ENCODE peak calls at places on chromosomes 5 and 9, in nine cellular contexts. H, G, C, A, J, T, P, B and U are unnamed samples.

GRCh38 chr5:17216176-17216973 is 1.1 kb upstream of the BASP1 start:
- DNase-seq in A (peak), C (peak), H (peak), B (peak), J (peak), P (peak), T (peak), G (peak), U (no peak)

GRCh38 chr9:98375138-98375726 is 119.8 kb upstream of the TBC1D2 start:
- DNase-seq in P (no peak), J (no peak), H (no peak), B (no peak), C (no peak), G (peak), A (no peak), T (no peak), U (no peak)

GRCh38 chr5:64149857-64150521 is 15.7 kb upstream of the RNF180 start:
- DNase-seq in P (no peak), B (no peak), H (no peak), G (no peak), T (no peak), A (peak), J (no peak), C (no peak), U (no peak)

GRCh38 chr5:50808406-50808805 is 142.0 kb downstream of the PARP8 start:
- DNase-seq in T (no peak), C (no peak), A (no peak), B (no peak), J (no peak), G (no peak), P (no peak), H (no peak), U (no peak)

GRCh38 chr5:132776077-132776931 is 735 bp downstream of the SEPTIN8 start:
- DNase-seq in G (peak), A (peak), P (peak), J (no peak), T (peak), C (no peak), B (no peak), H (peak), U (no peak)

GRCh38 chr5:75466317-75466716 is 45.1 kb downstream of the CERT1 start:
- DNase-seq in T (no peak), P (no peak), B (no peak), G (no peak), H (no peak), A (no peak), C (no peak), J (no peak), U (no peak)

GRCh38 chr5:109470263-109470662 is 60.5 kb upstream of the PJA2 start:
- DNase-seq in A (no peak), P (no peak), B (no peak), T (no peak), J (no peak), G (no peak), H (no peak), C (no peak), U (no peak)

GRCh38 chr5:88674262-88675158 is 208.5 kb downstream of the MEF2C start:
- DNase-seq in H (peak), B (no peak), T (no peak), G (no peak), P (no peak), C (no peak), A (peak), J (no peak), U (no peak)

GRCh38 chr5:5464036-5464715 is 41.7 kb downstream of the ICE1 start:
- DNase-seq in H (no peak), C (no peak), G (no peak), J (no peak), B (no peak), T (no peak), P (no peak), A (no peak), U (no peak)

GRCh38 chr9:114450833-114451706 is 54.2 kb downstream of the WHRN start:
- DNase-seq in H (no peak), A (no peak), C (peak), J (peak), T (no peak), P (no peak), G (no peak), B (no peak), U (no peak)

GRCh38 chr5:158979749-158980521 is 119.8 kb downstream of the EBF1 start:
- DNase-seq in J (no peak), B (no peak), H (peak), P (peak), A (peak), G (peak), T (peak), C (no peak), U (no peak)

GRCh38 chr9:120481842-120482241 is 98.1 kb downstream of the CDK5RAP2 start:
- DNase-seq in P (no peak), J (no peak), B (no peak), C (no peak), H (no peak), T (no peak), A (no peak), G (no peak), U (no peak)

GRCh38 chr9:112120471-112120925 is 54.6 kb downstream of the SUSD1 start:
- DNase-seq in G (no peak), C (no peak), P (no peak), H (peak), B (no peak), A (no peak), T (no peak), J (no peak), U (no peak)

GRCh38 chr9:87467187-87467586 is 30.5 kb upstream of the DAPK1 start:
- DNase-seq in J (no peak), P (no peak), G (no peak), T (no peak), H (no peak), A (no peak), C (no peak), B (no peak), U (no peak)

GRCh38 chr9:120486347-120486746 is 93.6 kb downstream of the CDK5RAP2 start:
- DNase-seq in H (no peak), G (peak), P (no peak), C (no peak), A (no peak), J (no peak), T (no peak), B (no peak), U (no peak)

GRCh38 chr5:63961125-63961597 is 1.1 kb downstream of the HTR1A start:
- DNase-seq in B (no peak), T (no peak), H (peak), G (no peak), C (no peak), P (no peak), J (no peak), A (peak), U (no peak)

GRCh38 chr5:35183243-35183955 is 46.9 kb downstream of the PRLR start:
- DNase-seq in B (peak), A (peak), G (peak), J (no peak), C (peak), T (no peak), P (no peak), H (peak), U (no peak)

GRCh38 chr9:94568250-94568889 is 13.5 kb downstream of the PCAT7 start:
- DNase-seq in J (no peak), C (no peak), G (no peak), P (no peak), H (no peak), A (no peak), T (no peak), B (no peak), U (no peak)

GRCh38 chr5:177357459-177358332 is at the start of gene RGS14:
- DNase-seq in C (peak), H (no peak), J (peak), A (peak), B (no peak), P (no peak), T (no peak), G (peak), U (no peak)

GRCh38 chr5:145975361-145976066 is 39.1 kb downstream of the SH3RF2 start:
- DNase-seq in T (no peak), J (no peak), P (peak), A (no peak), B (no peak), C (no peak), G (peak), H (no peak), U (no peak)

GRCh38 chr9:118640836-118641557 is 728.2 kb downstream of the BRINP1 start:
- DNase-seq in A (no peak), J (no peak), P (no peak), H (no peak), C (no peak), B (no peak), T (no peak), G (no peak), U (no peak)

GRCh38 chr9:87675466-87675865 is 50.5 kb upstream of the CTSL start:
- DNase-seq in T (no peak), C (no peak), J (no peak), G (no peak), B (no peak), H (no peak), P (no peak), A (no peak), U (no peak)

GRCh38 chr5:154646841-154647759 is 108.1 kb upstream of the LARP1 start:
- DNase-seq in G (peak), B (no peak), P (no peak), A (peak), C (no peak), J (no peak), T (peak), H (peak), U (no peak)
- H3K4me3 ChIP-seq in G (peak), B (no peak), P (peak), A (peak), C (peak), J (peak), T (peak), H (peak), U (peak)

GRCh38 chr5:127694518-127695171 is 8.5 kb upstream of the CCDC192 start:
- DNase-seq in T (no peak), C (no peak), P (no peak), G (no peak), A (no peak), B (no peak), J (no peak), H (no peak), U (no peak)

GRCh38 chr5:127699416-127699815 is 3.8 kb upstream of the CCDC192 start:
- DNase-seq in B (no peak), T (no peak), A (no peak), P (no peak), H (no peak), J (no peak), C (no peak), G (no peak), U (no peak)

GRCh38 chr5:127695336-127695735 is 7.9 kb upstream of the CCDC192 start:
- DNase-seq in T (no peak), A (no peak), G (no peak), H (no peak), C (no peak), P (no peak), J (no peak), B (no peak), U (no peak)

GRCh38 chr5:127697894-127698600 is 5.1 kb upstream of the CCDC192 start:
- DNase-seq in T (no peak), J (no peak), B (no peak), H (no peak), C (no peak), G (peak), P (no peak), A (no peak), U (no peak)

DNA sequence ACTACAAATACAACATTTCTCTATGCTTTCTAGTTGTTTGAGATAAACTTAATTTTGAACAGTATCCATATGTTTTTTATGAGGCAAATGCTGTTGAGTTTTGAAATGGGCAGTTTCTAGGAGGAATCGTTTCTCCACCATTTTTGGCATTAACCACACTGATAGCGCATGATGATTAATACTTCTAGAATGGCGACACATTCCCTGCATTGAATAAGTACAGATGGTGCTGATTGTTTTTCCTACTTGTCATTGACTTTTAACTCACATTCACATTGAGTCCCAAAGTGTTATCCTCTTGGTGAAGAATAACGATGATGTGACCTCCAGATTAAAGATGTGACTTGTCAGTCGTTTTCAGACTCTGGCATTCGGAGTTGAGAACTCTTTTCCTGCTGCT is 6.5 kb upstream of the CCDC192 start:
- DNase-seq in T (no peak), H (no peak), A (no peak), G (peak), B (no peak), J (no peak), P (no peak), C (no peak), U (no peak)
- H3K27ac ChIP-seq in T (no peak), H (no peak), A (no peak), G (no peak), B (no peak), J (no peak), P (no peak), C (no peak), U (no peak)

GRCh38 chr5:65734921-65735320 is 12.9 kb downstream of the NLN start:
- DNase-seq in C (no peak), H (no peak), A (no peak), T (no peak), P (no peak), G (no peak), B (no peak), J (no peak), U (no peak)

GRCh38 chr5:65739162-65739561 is 17.2 kb downstream of the NLN start:
- DNase-seq in B (no peak), C (no peak), G (no peak), P (no peak), H (no peak), J (no peak), T (no peak), A (no peak), U (no peak)

GRCh38 chr5:65738305-65738704 is 16.3 kb downstream of the NLN start:
- DNase-seq in H (no peak), C (no peak), B (no peak), P (no peak), J (no peak), G (no peak), T (no peak), A (no peak), U (no peak)

GRCh38 chr5:65742565-65743231 is 20.7 kb downstream of the NLN start:
- DNase-seq in T (no peak), G (peak), B (no peak), H (peak), P (no peak), C (peak), J (no peak), A (no peak), U (no peak)

DNA sequence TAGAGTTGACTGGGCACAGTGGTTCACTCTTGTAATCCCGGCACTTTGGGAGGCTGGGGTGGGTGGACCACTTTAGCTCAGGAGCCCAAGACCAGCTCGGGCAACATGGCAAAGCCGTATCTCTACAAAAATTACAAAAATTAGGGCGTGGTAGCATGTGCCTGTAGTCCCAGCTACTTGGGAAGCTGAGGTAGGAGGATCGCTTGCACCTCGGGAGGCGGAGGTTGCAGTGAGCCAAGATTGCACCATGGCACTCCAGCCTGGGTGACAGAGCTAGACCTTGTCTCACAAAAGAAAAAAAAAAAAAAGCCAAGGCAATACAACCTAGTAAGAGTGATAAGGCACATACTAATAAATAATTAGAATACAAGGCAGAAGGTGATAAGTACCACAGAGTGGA is 15.8 kb downstream of the NLN start:
- DNase-seq in C (no peak), J (no peak), G (no peak), P (no peak), T (no peak), B (no peak), A (no peak), H (no peak), U (no peak)
- H3K4me3 ChIP-seq in C (no peak), J (no peak), G (no peak), P (no peak), T (no peak), B (no peak), A (no peak), H (no peak), U (no peak)

GRCh38 chr9:79975471-79976316 is 403.9 kb downstream of the TLE4 start:
- DNase-seq in B (peak), P (no peak), H (peak), T (no peak), J (no peak), C (no peak), A (no peak), G (no peak), U (no peak)
- H3K27ac ChIP-seq in B (peak), P (no peak), H (peak), T (no peak), J (no peak), C (no peak), A (no peak), G (no peak), U (no peak)

GRCh38 chr9:126222835-126223431 is 103.7 kb upstream of the MVB12B start:
- DNase-seq in T (no peak), B (no peak), A (no peak), H (peak), J (no peak), G (no peak), P (no peak), C (no peak), U (no peak)

GRCh38 chr9:126222363-126222834 is 104.2 kb upstream of the MVB12B start:
- DNase-seq in P (no peak), A (no peak), J (no peak), G (no peak), C (no peak), H (peak), B (no peak), T (no peak), U (no peak)

GRCh38 chr9:126225611-126226609 is 100.7 kb upstream of the MVB12B start:
- DNase-seq in H (no peak), C (no peak), B (no peak), P (no peak), A (no peak), T (no peak), G (no peak), J (no peak), U (no peak)

GRCh38 chr9:126221480-126221879 is 105.1 kb upstream of the MVB12B start:
- DNase-seq in P (no peak), G (no peak), A (no peak), H (no peak), C (no peak), J (no peak), B (no peak), T (no peak), U (no peak)

GRCh38 chr9:126223798-126224531 is 102.7 kb upstream of the MVB12B start:
- DNase-seq in C (no peak), T (no peak), B (no peak), G (no peak), A (no peak), J (no peak), P (no peak), H (no peak), U (no peak)
- H3K4me3 ChIP-seq in C (no peak), T (no peak), B (no peak), G (no peak), A (no peak), J (no peak), P (no peak), H (no peak), U (no peak)

GRCh38 chr9:105283795-105284194 is 39.3 kb downstream of the SLC44A1 start:
- DNase-seq in A (no peak), G (no peak), T (no peak), H (no peak), C (no peak), P (no peak), B (no peak), J (no peak), U (no peak)
- H3K27ac ChIP-seq in A (no peak), G (no peak), T (no peak), H (no peak), C (no peak), P (no peak), B (no peak), J (no peak), U (no peak)

GRCh38 chr5:102809033-102809432 is 53.9 kb downstream of the PAM start:
- DNase-seq in P (no peak), C (no peak), H (no peak), G (no peak), A (peak), J (no peak), B (no peak), T (no peak), U (no peak)
- H3K4me3 ChIP-seq in P (no peak), C (no peak), H (no peak), G (no peak), A (no peak), J (no peak), B (no peak), T (no peak), U (no peak)

DNA sequence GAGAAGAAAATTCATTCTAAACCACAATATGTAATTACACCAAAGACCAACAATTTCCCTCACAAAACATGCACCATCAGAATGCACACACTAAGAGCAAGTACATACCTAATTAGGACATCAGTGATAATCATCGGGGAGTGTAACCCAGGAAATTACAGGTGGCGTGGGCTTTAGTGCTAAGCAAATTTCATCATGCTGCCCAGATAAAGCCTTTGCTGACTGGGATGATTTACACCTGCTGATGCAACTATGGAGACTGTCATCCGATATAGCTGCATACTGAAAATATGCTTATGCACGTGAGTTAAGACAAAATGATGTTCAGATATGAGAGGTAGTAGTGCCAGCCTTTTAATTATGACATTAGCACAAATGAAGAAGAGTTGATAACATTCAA is 123.2 kb downstream of the DCP2 start:
- DNase-seq in J (no peak), C (no peak), H (no peak), P (no peak), T (no peak), G (no peak), A (no peak), B (no peak), U (no peak)
- H3K27ac ChIP-seq in J (no peak), C (no peak), H (no peak), P (no peak), T (no peak), G (no peak), A (no peak), B (no peak), U (no peak)

GRCh38 chr5:57128325-57128724 is 45.5 kb upstream of the GPBP1 start:
- DNase-seq in B (no peak), P (no peak), H (no peak), J (no peak), C (no peak), T (no peak), G (peak), A (no peak), U (no peak)
- H3K4me3 ChIP-seq in B (no peak), P (no peak), H (no peak), J (no peak), C (no peak), T (no peak), G (no peak), A (no peak), U (no peak)